ENCODE peak calls at places on chromosomes 12 and 14, in six cellular contexts. Q is stimulated activated naive CD4-positive, alpha-beta T cell; L is activated CD8-positive, alpha-beta memory T cell treated with anti-CD3 and anti-CD28 coated beads for 24 hours; V is left lung; A is H54; Z is ACHN. T is an unnamed sample.

GRCh38 chr12:65695077-65695865 is 129.0 kb upstream of the HMGA2 start:
- DNase-seq in Q (no peak), L (no peak), V (no peak), A (peak; percentile 47), Z (peak; percentile 100), T (no peak)

GRCh38 chr12:128069359-128069997 is 197.5 kb upstream of the TMEM132C start:
- DNase-seq in V (no peak), Z (peak; percentile 78), Q (no peak), L (no peak), A (peak; percentile 12), T (peak; percentile 60)

GRCh38 chr12:49974231-49974675 is 1.5 kb downstream of the AQP6 start:
- DNase-seq in L (no peak), Z (peak; percentile 77), A (no peak), V (no peak), Q (no peak), T (no peak)

GRCh38 chr12:102990419-102990818 is 32.9 kb downstream of the ASCL1 start:
- DNase-seq in L (no peak), Z (no peak), V (no peak), A (no peak), Q (no peak), T (no peak)

GRCh38 chr14:49306152-49306751 is 279.9 kb downstream of the RPS29 start:
- DNase-seq in A (no peak), Z (peak; percentile 23), L (no peak), V (no peak), Q (no peak), T (peak; percentile 33)

GRCh38 chr14:59852350-59852749 is 18.2 kb downstream of the RTN1 start:
- DNase-seq in L (no peak), A (no peak), Q (no peak), V (no peak), Z (no peak), T (no peak)

GRCh38 chr14:76863724-76864407 is 37.7 kb downstream of the LRRC74A start:
- DNase-seq in V (no peak), L (peak; percentile 65), Z (no peak), Q (peak; percentile 20), A (no peak), T (no peak)

GRCh38 chr14:78297843-78298242 is 127.7 kb downstream of the NRXN3 start:
- DNase-seq in Q (no peak), V (peak; percentile 65), Z (no peak), A (no peak), L (no peak), T (no peak)

GRCh38 chr14:101557811-101558738 is 3.2 kb upstream of the DIO3 start:
- DNase-seq in V (peak; percentile 59), Q (no peak), A (no peak), Z (no peak), L (no peak), T (no peak)